ENCODE peak calls at places on chromosome 15, in eight cellular contexts. One of them, this sample, is unnamed.
A peak's percentile ranks its signal among the peaks of the same experiment; 100 is the strongest.

GRCh38 chr15:101455291-101455916 is 34.1 kb downstream of the PCSK6 start:
- DNase-seq in HFFc6: peak; percentile 66
- DNase-seq in colonic mucosa: no peak
- DNase-seq in tibial nerve: no peak
- DNase-seq in EH: peak; percentile 93
- DNase-seq in stimulated activated CD4-positive, alpha-beta T cell treated with anti-CD3 and anti-CD28 coated beads, TNF-alpha, amount 100 ng/mL, for 4 hours: no peak
- DNase-seq in psoas muscle: peak; percentile 81
- DNase-seq in ovary: no peak
- DNase-seq in this sample: no peak

GRCh38 chr15:28990390-28990789 is 104.6 kb downstream of the APBA2 start:
- DNase-seq in HFFc6: no peak
- DNase-seq in colonic mucosa: no peak
- DNase-seq in tibial nerve: no peak
- DNase-seq in EH: no peak
- DNase-seq in stimulated activated CD4-positive, alpha-beta T cell treated with anti-CD3 and anti-CD28 coated beads, TNF-alpha, amount 100 ng/mL, for 4 hours: no peak
- DNase-seq in psoas muscle: no peak
- DNase-seq in ovary: no peak
- DNase-seq in this sample: no peak

GRCh38 chr15:57667171-57667924 is 39.2 kb upstream of the POLR2M start:
- DNase-seq in HFFc6: peak; percentile 70
- DNase-seq in colonic mucosa: peak; percentile 44
- DNase-seq in tibial nerve: no peak
- DNase-seq in EH: peak; percentile 89
- DNase-seq in stimulated activated CD4-positive, alpha-beta T cell treated with anti-CD3 and anti-CD28 coated beads, TNF-alpha, amount 100 ng/mL, for 4 hours: no peak
- DNase-seq in psoas muscle: no peak
- DNase-seq in ovary: no peak
- DNase-seq in this sample: no peak

GRCh38 chr15:101660005-101660404 is 7.8 kb upstream of the TM2D3 start:
- DNase-seq in HFFc6: no peak
- DNase-seq in colonic mucosa: no peak
- DNase-seq in tibial nerve: no peak
- DNase-seq in EH: no peak
- DNase-seq in stimulated activated CD4-positive, alpha-beta T cell treated with anti-CD3 and anti-CD28 coated beads, TNF-alpha, amount 100 ng/mL, for 4 hours: no peak
- DNase-seq in psoas muscle: no peak
- DNase-seq in ovary: no peak
- DNase-seq in this sample: no peak

GRCh38 chr15:29270169-29270955 is 740 bp upstream of the NSMCE3 start:
- DNase-seq in HFFc6: peak; percentile 71
- DNase-seq in colonic mucosa: peak; percentile 21
- DNase-seq in tibial nerve: no peak
- DNase-seq in EH: peak; percentile 81
- DNase-seq in stimulated activated CD4-positive, alpha-beta T cell treated with anti-CD3 and anti-CD28 coated beads, TNF-alpha, amount 100 ng/mL, for 4 hours: no peak
- DNase-seq in psoas muscle: no peak
- DNase-seq in ovary: no peak
- DNase-seq in this sample: no peak

GRCh38 chr15:50248994-50249586 is 16.4 kb downstream of the HDC start:
- DNase-seq in HFFc6: no peak
- DNase-seq in colonic mucosa: no peak
- DNase-seq in tibial nerve: no peak
- DNase-seq in EH: peak; percentile 33
- DNase-seq in stimulated activated CD4-positive, alpha-beta T cell treated with anti-CD3 and anti-CD28 coated beads, TNF-alpha, amount 100 ng/mL, for 4 hours: no peak
- DNase-seq in psoas muscle: no peak
- DNase-seq in ovary: no peak
- DNase-seq in this sample: no peak

GRCh38 chr15:93610944-93611343 is 521.9 kb upstream of the RGMA start:
- DNase-seq in HFFc6: no peak
- DNase-seq in colonic mucosa: no peak
- DNase-seq in tibial nerve: no peak
- DNase-seq in EH: no peak
- DNase-seq in stimulated activated CD4-positive, alpha-beta T cell treated with anti-CD3 and anti-CD28 coated beads, TNF-alpha, amount 100 ng/mL, for 4 hours: no peak
- DNase-seq in psoas muscle: no peak
- DNase-seq in ovary: no peak
- DNase-seq in this sample: no peak

GRCh38 chr15:63601026-63601726 is 4.0 kb downstream of the FBXL22 start:
- DNase-seq in HFFc6: peak; percentile 19
- DNase-seq in colonic mucosa: peak; percentile 47
- DNase-seq in tibial nerve: no peak
- DNase-seq in EH: peak; percentile 46
- DNase-seq in stimulated activated CD4-positive, alpha-beta T cell treated with anti-CD3 and anti-CD28 coated beads, TNF-alpha, amount 100 ng/mL, for 4 hours: peak; percentile 35
- DNase-seq in psoas muscle: peak; percentile 67
- DNase-seq in ovary: no peak
- DNase-seq in this sample: peak; percentile 51

GRCh38 chr15:96736384-96736783 is 405.9 kb downstream of the NR2F2 start:
- DNase-seq in HFFc6: no peak
- DNase-seq in colonic mucosa: no peak
- DNase-seq in tibial nerve: no peak
- DNase-seq in EH: no peak
- DNase-seq in stimulated activated CD4-positive, alpha-beta T cell treated with anti-CD3 and anti-CD28 coated beads, TNF-alpha, amount 100 ng/mL, for 4 hours: no peak
- DNase-seq in psoas muscle: no peak
- DNase-seq in ovary: no peak
- DNase-seq in this sample: no peak

GRCh38 chr15:80579611-80580010 is 115.5 kb upstream of the ABHD17C start:
- DNase-seq in HFFc6: no peak
- DNase-seq in colonic mucosa: no peak
- DNase-seq in tibial nerve: no peak
- DNase-seq in EH: no peak
- DNase-seq in stimulated activated CD4-positive, alpha-beta T cell treated with anti-CD3 and anti-CD28 coated beads, TNF-alpha, amount 100 ng/mL, for 4 hours: no peak
- DNase-seq in psoas muscle: no peak
- DNase-seq in ovary: no peak
- DNase-seq in this sample: no peak

GRCh38 chr15:28944696-28945300 is 59.0 kb downstream of the APBA2 start:
- DNase-seq in HFFc6: no peak
- DNase-seq in colonic mucosa: no peak
- DNase-seq in tibial nerve: no peak
- DNase-seq in EH: no peak
- DNase-seq in stimulated activated CD4-positive, alpha-beta T cell treated with anti-CD3 and anti-CD28 coated beads, TNF-alpha, amount 100 ng/mL, for 4 hours: no peak
- DNase-seq in psoas muscle: no peak
- DNase-seq in ovary: no peak
- DNase-seq in this sample: no peak

GRCh38 chr15:62241135-62241770 is 76.2 kb upstream of the C2CD4B start:
- DNase-seq in HFFc6: no peak
- DNase-seq in colonic mucosa: peak; percentile 31
- DNase-seq in tibial nerve: no peak
- DNase-seq in EH: peak; percentile 32
- DNase-seq in stimulated activated CD4-positive, alpha-beta T cell treated with anti-CD3 and anti-CD28 coated beads, TNF-alpha, amount 100 ng/mL, for 4 hours: no peak
- DNase-seq in psoas muscle: no peak
- DNase-seq in ovary: no peak
- DNase-seq in this sample: no peak

GRCh38 chr15:80780416-80781221 is 1.4 kb downstream of the CEMIP start:
- DNase-seq in HFFc6: no peak
- DNase-seq in colonic mucosa: peak; percentile 72
- DNase-seq in tibial nerve: no peak
- DNase-seq in EH: peak; percentile 75
- DNase-seq in stimulated activated CD4-positive, alpha-beta T cell treated with anti-CD3 and anti-CD28 coated beads, TNF-alpha, amount 100 ng/mL, for 4 hours: no peak
- DNase-seq in psoas muscle: peak; percentile 58
- DNase-seq in ovary: peak; percentile 67
- DNase-seq in this sample: no peak

GRCh38 chr15:42385206-42385979 is 26.1 kb downstream of the CAPN3 start:
- DNase-seq in HFFc6: peak; percentile 49
- DNase-seq in colonic mucosa: peak; percentile 59
- DNase-seq in tibial nerve: no peak
- DNase-seq in EH: peak; percentile 62
- DNase-seq in stimulated activated CD4-positive, alpha-beta T cell treated with anti-CD3 and anti-CD28 coated beads, TNF-alpha, amount 100 ng/mL, for 4 hours: no peak
- DNase-seq in psoas muscle: no peak
- DNase-seq in ovary: no peak
- DNase-seq in this sample: no peak

GRCh38 chr15:66581972-66582537 is 16.3 kb upstream of the LCTL start:
- DNase-seq in HFFc6: no peak
- DNase-seq in colonic mucosa: no peak
- DNase-seq in tibial nerve: no peak
- DNase-seq in EH: no peak
- DNase-seq in stimulated activated CD4-positive, alpha-beta T cell treated with anti-CD3 and anti-CD28 coated beads, TNF-alpha, amount 100 ng/mL, for 4 hours: no peak
- DNase-seq in psoas muscle: no peak
- DNase-seq in ovary: no peak
- DNase-seq in this sample: no peak

GRCh38 chr15:60871152-60871551 is 357.9 kb downstream of the RORA start:
- DNase-seq in HFFc6: no peak
- DNase-seq in colonic mucosa: no peak
- DNase-seq in tibial nerve: no peak
- DNase-seq in EH: no peak
- DNase-seq in stimulated activated CD4-positive, alpha-beta T cell treated with anti-CD3 and anti-CD28 coated beads, TNF-alpha, amount 100 ng/mL, for 4 hours: no peak
- DNase-seq in psoas muscle: no peak
- DNase-seq in ovary: no peak
- DNase-seq in this sample: no peak

GRCh38 chr15:73751481-73751880 is 1.7 kb downstream of the INSYN1 start:
- DNase-seq in HFFc6: no peak
- DNase-seq in colonic mucosa: no peak
- DNase-seq in tibial nerve: no peak
- DNase-seq in EH: no peak
- DNase-seq in stimulated activated CD4-positive, alpha-beta T cell treated with anti-CD3 and anti-CD28 coated beads, TNF-alpha, amount 100 ng/mL, for 4 hours: no peak
- DNase-seq in psoas muscle: no peak
- DNase-seq in ovary: no peak
- DNase-seq in this sample: no peak

GRCh38 chr15:88454867-88455810 is 12.0 kb downstream of the MRPL46 start:
- DNase-seq in HFFc6: peak; percentile 66
- DNase-seq in colonic mucosa: peak; percentile 60
- DNase-seq in tibial nerve: no peak
- DNase-seq in EH: peak; percentile 79
- DNase-seq in stimulated activated CD4-positive, alpha-beta T cell treated with anti-CD3 and anti-CD28 coated beads, TNF-alpha, amount 100 ng/mL, for 4 hours: no peak
- DNase-seq in psoas muscle: peak; percentile 68
- DNase-seq in ovary: peak; percentile 43
- DNase-seq in this sample: peak; percentile 8

GRCh38 chr15:21260966-21261395 is 179.3 kb downstream of the POTEB3 start:
- DNase-seq in HFFc6: no peak
- DNase-seq in colonic mucosa: no peak
- DNase-seq in tibial nerve: no peak
- DNase-seq in EH: no peak
- DNase-seq in stimulated activated CD4-positive, alpha-beta T cell treated with anti-CD3 and anti-CD28 coated beads, TNF-alpha, amount 100 ng/mL, for 4 hours: no peak
- DNase-seq in psoas muscle: peak; percentile 48
- DNase-seq in ovary: peak; percentile 13
- DNase-seq in this sample: no peak